ENCODE peak calls at places on chromosome 16, in six cellular contexts. X is astrocyte of the spinal cord, T is H54, C is SHP77, V is astrocyte, W is aorta. E is an unnamed sample.

GRCh38 chr16:77344306-77344705 is 90.5 kb downstream of the ADAMTS18 start:
- DNase-seq in X (peak; percentile 66), T (peak; percentile 17), C (no peak), V (peak; percentile 58), W (no peak), E (peak; percentile 3)

GRCh38 chr16:852451-853185 is 52.1 kb upstream of the GNG13 start:
- DNase-seq in X (no peak), T (no peak), C (no peak), V (no peak), W (no peak), E (no peak)

GRCh38 chr16:50315346-50315997 is 49.1 kb downstream of the ADCY7 start:
- DNase-seq in X (peak; percentile 34), T (no peak), C (no peak), V (no peak), W (peak; percentile 64), E (no peak)

GRCh38 chr16:84893467-84893848 is 73.7 kb downstream of the CRISPLD2 start:
- DNase-seq in X (no peak), T (no peak), C (no peak), V (no peak), W (no peak), E (no peak)

GRCh38 chr16:49754495-49755290 is 101.2 kb downstream of the ZNF423 start:
- DNase-seq in X (peak; percentile 55), T (no peak), C (no peak), V (peak; percentile 55), W (no peak), E (no peak)

GRCh38 chr16:30700491-30700890 is 1.5 kb downstream of the SRCAP start:
- DNase-seq in X (peak; percentile 32), T (no peak), C (no peak), V (peak; percentile 63), W (no peak), E (no peak)

GRCh38 chr16:75340715-75341500 is 89.5 kb upstream of the BCAR1 start:
- DNase-seq in X (peak; percentile 63), T (no peak), C (no peak), V (peak; percentile 83), W (no peak), E (no peak)

GRCh38 chr16:67885545-67885944 is 860 bp downstream of the NRN1L start:
- DNase-seq in X (no peak), T (no peak), C (no peak), V (no peak), W (no peak), E (no peak)

GRCh38 chr16:67157106-67157748 is 2.5 kb downstream of the TRADD start:
- DNase-seq in X (no peak), T (no peak), C (no peak), V (no peak), W (no peak), E (no peak)

GRCh38 chr16:81366316-81366932 is 51.7 kb downstream of the GAN start:
- DNase-seq in X (peak; percentile 60), T (peak; percentile 22), C (peak; percentile 32), V (peak; percentile 12), W (no peak), E (peak; percentile 42)

GRCh38 chr16:61897657-61898056 is 138.6 kb downstream of the CDH8 start:
- DNase-seq in X (no peak), T (no peak), C (no peak), V (no peak), W (no peak), E (no peak)

E was measured in LHCN-M2.